ENCODE peak calls at places on chromosomes 2 and 18, in four cellular contexts. W is mucosa of descending colon; Q is midbrain; K is stimulated activated CD4-positive, alpha-beta T cell treated with anti-CD3 and anti-CD28 coated beads, TNF-alpha, amount 100 ng/mL, for 48 hours. Z is an unnamed sample.

GRCh38 chr2:7706791-7707190 is 789.6 kb downstream of the RNF144A start:
- DNase-seq in W (no peak), Q (no peak), K (no peak), Z (no peak)

GRCh38 chr2:100554788-100555407 is 7.9 kb upstream of the PDCL3 start:
- DNase-seq in W (peak; percentile 29), Q (no peak), K (peak; percentile 18), Z (no peak)

GRCh38 chr2:135279209-135279608 is 227.1 kb downstream of the RAB3GAP1 start:
- DNase-seq in W (no peak), Q (no peak), K (no peak), Z (no peak)

GRCh38 chr2:159615936-159616733 is at the start of gene BAZ2B:
- DNase-seq in W (peak; percentile 61), Q (peak; percentile 80), K (no peak), Z (peak; percentile 65)

GRCh38 chr2:105489168-105489878 is 90.5 kb upstream of the FHL2 start:
- DNase-seq in W (no peak), Q (no peak), K (no peak), Z (no peak)

GRCh38 chr2:21431078-21431477 is 307.3 kb downstream of the TDRD15 start:
- DNase-seq in W (no peak), Q (no peak), K (no peak), Z (no peak)

GRCh38 chr2:47118581-47118980 is 36.5 kb downstream of the STPG4 start:
- DNase-seq in W (no peak), Q (no peak), K (no peak), Z (no peak)

GRCh38 chr2:2981000-2981399 is 396.6 kb downstream of the EIPR1 start:
- DNase-seq in W (no peak), Q (no peak), K (no peak), Z (no peak)

GRCh38 chr2:240782221-240782885 is 37.7 kb downstream of the KIF1A start:
- DNase-seq in W (no peak), Q (no peak), K (no peak), Z (no peak)

GRCh38 chr2:124961132-124961531 is 936.0 kb downstream of the CNTNAP5 start:
- DNase-seq in W (no peak), Q (no peak), K (no peak), Z (no peak)

GRCh38 chr18:41870817-41871216 is 84.2 kb upstream of the PIK3C3 start:
- DNase-seq in W (no peak), Q (no peak), K (no peak), Z (no peak)

GRCh38 chr2:173149491-173149890 is 73.8 kb downstream of the MAP3K20 start:
- DNase-seq in W (no peak), Q (no peak), K (peak; percentile 34), Z (no peak)

GRCh38 chr18:49021433-49022129 is 70.8 kb upstream of the SMAD7 start:
- DNase-seq in W (peak; percentile 87), Q (no peak), K (peak; percentile 54), Z (peak; percentile 93)